ENCODE peak calls at places on chromosomes 6 and 20, in nine cellular contexts. Y, C, N, G, T, K, H, X and Z are unnamed samples.

GRCh38 chr6:38495922-38496635 is 143.7 kb downstream of the BTBD9 start:
- DNase-seq in Y (no peak), C (no peak), N (no peak), G (no peak), T (no peak), K (no peak), H (no peak), X (no peak), Z (no peak)

GRCh38 chr20:32779500-32780215 is 17.5 kb downstream of the DNMT3B start:
- DNase-seq in Y (no peak), C (no peak), N (no peak), G (no peak), T (no peak), K (no peak), H (no peak), X (no peak), Z (no peak)

GRCh38 chr20:8228315-8228714 is 96.2 kb downstream of the PLCB1 start:
- DNase-seq in Y (no peak), C (no peak), N (no peak), G (no peak), T (no peak), K (no peak), H (no peak), X (no peak), Z (no peak)

GRCh38 chr6:83183082-83183828 is 9.8 kb downstream of the PGM3 start:
- DNase-seq in Y (no peak), C (no peak), N (no peak), G (peak; percentile 98), T (peak; percentile 97), K (peak; percentile 79), H (peak; percentile 94), X (no peak), Z (no peak)

GRCh38 chr6:77178821-77179220 is 284.5 kb downstream of the HTR1B start:
- DNase-seq in Y (no peak), C (peak; percentile 2), N (no peak), G (peak; percentile 84), T (peak; percentile 39), K (peak; percentile 5), H (peak; percentile 65), X (no peak), Z (no peak)

GRCh38 chr20:380763-381580 is 412 bp downstream of the TRIB3 start:
- DNase-seq in Y (peak; percentile 31), C (peak; percentile 48), N (peak; percentile 78), G (peak; percentile 57), T (peak; percentile 31), K (peak; percentile 76), H (peak; percentile 52), X (peak; percentile 43), Z (peak; percentile 79)

GRCh38 chr6:46216879-46217278 is 46.1 kb upstream of the ENPP5 start:
- DNase-seq in Y (no peak), C (no peak), N (no peak), G (no peak), T (no peak), K (no peak), H (no peak), X (no peak), Z (no peak)

GRCh38 chr6:17103715-17104114 is 1.9 kb downstream of the STMND1 start:
- DNase-seq in Y (no peak), C (no peak), N (no peak), G (no peak), T (no peak), K (peak; percentile 39), H (no peak), X (no peak), Z (no peak)

GRCh38 chr20:15039088-15039762 is 701.8 kb upstream of the FLRT3 start:
- DNase-seq in Y (no peak), C (no peak), N (no peak), G (no peak), T (no peak), K (peak; percentile 52), H (peak; percentile 63), X (no peak), Z (no peak)

GRCh38 chr20:19466204-19466928 is 253.9 kb downstream of the SLC24A3 start:
- DNase-seq in Y (no peak), C (no peak), N (no peak), G (no peak), T (no peak), K (no peak), H (no peak), X (no peak), Z (no peak)

GRCh38 chr20:19913927-19914614 is 103.1 kb upstream of the NAA20 start:
- DNase-seq in Y (no peak), C (no peak), N (no peak), G (peak; percentile 51), T (peak; percentile 62), K (peak; percentile 92), H (peak; percentile 100), X (no peak), Z (no peak)

GRCh38 chr6:128131566-128131965 is 230.7 kb upstream of the THEMIS start:
- DNase-seq in Y (no peak), C (no peak), N (no peak), G (peak; percentile 65), T (peak; percentile 63), K (peak; percentile 44), H (no peak), X (no peak), Z (no peak)

GRCh38 chr20:5119435-5120188 is at the start of gene PCNA:
- DNase-seq in Y (peak; percentile 99), C (peak; percentile 97), N (peak; percentile 99), G (peak; percentile 96), T (peak; percentile 98), K (peak; percentile 98), H (peak; percentile 93), X (peak; percentile 94), Z (peak; percentile 99)
- TF ChIP-seq CTCF in Y (peak; percentile 47), C (no peak), N (no peak), G (no peak), T (no peak), K (no peak), H (no peak), X (no peak), Z (no peak)

GRCh38 chr6:40380271-40380670 is 206.9 kb downstream of the LRFN2 start:
- DNase-seq in Y (no peak), C (no peak), N (no peak), G (no peak), T (no peak), K (no peak), H (no peak), X (no peak), Z (no peak)
- H3K36me3 ChIP-seq in Y (no peaks in the 10 kb centered on the region), C (no peaks in the 10 kb centered on the region), N (no peaks in the 10 kb centered on the region), G (no peaks in the 10 kb centered on the region), T (no peaks in the 10 kb centered on the region), K (no peaks in the 10 kb centered on the region), H (no peaks in the 10 kb centered on the region), X (no peaks in the 10 kb centered on the region), Z (no peaks in the 10 kb centered on the region)

DNA sequence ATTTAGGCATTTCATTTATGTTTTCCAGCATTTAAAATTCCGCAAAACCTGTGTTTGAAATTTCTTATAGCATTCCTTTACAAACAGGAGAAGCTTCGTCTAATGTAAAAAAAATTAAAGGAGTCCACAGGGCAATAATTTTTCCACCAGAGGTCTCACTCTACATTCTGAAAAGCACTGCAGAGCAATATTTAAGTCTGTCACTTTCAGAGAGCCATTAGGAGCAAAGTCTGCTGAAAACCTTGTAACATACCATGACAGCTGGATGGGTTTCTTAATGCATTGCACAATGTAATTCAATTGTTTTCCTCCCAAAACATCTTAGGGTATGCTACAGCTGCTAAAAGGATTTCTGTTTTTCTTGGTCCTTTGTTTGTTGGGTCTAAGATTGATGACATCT is 18.0 kb downstream of the BAG2 start:
- DNase-seq in Y (no peak), C (no peak), N (no peak), G (peak; percentile 47), T (peak; percentile 28), K (peak; percentile 45), H (peak; percentile 22), X (no peak), Z (no peak)
- TF ChIP-seq CTCF in Y (no peak), C (peak; percentile 58), N (peak; percentile 26), G (peak; percentile 52), T (peak; percentile 43), K (peak; percentile 64), H (peak; percentile 22), X (peak; percentile 47), Z (peak; percentile 17)

GRCh38 chr6:18242062-18242851 is 22.1 kb downstream of the DEK start:
- DNase-seq in Y (no peak), C (no peak), N (peak; percentile 73), G (peak; percentile 94), T (peak; percentile 80), K (peak; percentile 88), H (peak; percentile 95), X (no peak), Z (no peak)
- H3K36me3 ChIP-seq in Y (no peaks in the 10 kb centered on the region), C (peaks cover 27% of the 10 kb centered on the region), N (no peaks in the 10 kb centered on the region), G (peaks cover 30% of the 10 kb centered on the region), T (no peaks in the 10 kb centered on the region), K (peaks cover 67% of the 10 kb centered on the region), H (no peaks in the 10 kb centered on the region), X (no peaks in the 10 kb centered on the region), Z (peaks cover 76% of the 10 kb centered on the region)